ENCODE peak calls at places on chromosomes 13 and 19, in five cellular contexts. A, J, O, E and R are unnamed samples.

GRCh38 chr19:47660435-47660832 is 51.5 kb downstream of the BICRA start:
- DNase-seq in J (no peak), A (no peak), O (peak; percentile 43), E (no peak), R (peak; percentile 12)

GRCh38 chr13:30408319-30409101 is 13.8 kb upstream of the UBE2L5 start:
- DNase-seq in E (peak; percentile 93), A (peak; percentile 96), J (peak; percentile 98), O (peak; percentile 91), R (peak; percentile 96)

GRCh38 chr13:32033744-32034143 is 2.2 kb downstream of the FRY start:
- DNase-seq in E (no peak), A (no peak), J (no peak), O (no peak), R (no peak)

GRCh38 chr19:7887408-7888144 is 734 bp upstream of the LRRC8E start:
- DNase-seq in O (no peak), A (no peak), J (no peak), E (no peak), R (no peak)

GRCh38 chr19:15296353-15296752 is 36.0 kb downstream of the BRD4 start:
- DNase-seq in E (no peak), A (no peak), J (peak; percentile 47), O (no peak), R (no peak)

GRCh38 chr19:13748169-13748884 is 16.0 kb upstream of the MRI1 start:
- DNase-seq in E (no peak), A (peak; percentile 53), O (peak; percentile 44), J (no peak), R (no peak)

GRCh38 chr13:34421849-34422475 is 520.1 kb upstream of the NBEA start:
- DNase-seq in E (no peak), O (no peak), J (no peak), A (no peak), R (no peak)

GRCh38 chr13:100870898-100871297 is 196.3 kb upstream of the TMTC4 start:
- DNase-seq in J (no peak), O (no peak), E (no peak), A (no peak), R (no peak)

GRCh38 chr19:33556261-33556660 is 34.7 kb upstream of the PEPD start:
- DNase-seq in E (no peak), A (no peak), J (peak; percentile 37), O (no peak), R (no peak)

GRCh38 chr13:43433691-43434121 is 353.1 kb downstream of the ENOX1 start:
- DNase-seq in E (no peak), O (no peak), J (no peak), A (no peak), R (no peak)